ENCODE peak calls at places on chromosomes 6 and 20, in seven cellular contexts. Y is mesothelial cell of epicardium, X is neural crest cell, A is GM13977, P is cardiac fibroblast, S is heart left ventricle, L is endothelial cell. Q is an unnamed sample.

GRCh38 chr6:35474978-35475570 is 6.9 kb downstream of the RPL10A start:
- DNase-seq in Y (no peak), X (no peak), A (peak), P (no peak), S (peak), L (no peak), Q (no peak)

GRCh38 chr6:107830060-107830459 is 5.9 kb upstream of the SCML4 start:
- DNase-seq in Y (no peak), X (no peak), A (no peak), P (no peak), S (no peak), L (no peak), Q (no peak)

GRCh38 chr6:126123226-126123625 is 136.9 kb downstream of the TRMT11 start:
- DNase-seq in Y (no peak), X (no peak), A (no peak), P (peak), S (no peak), L (no peak), Q (no peak)

GRCh38 chr6:117605169-117605826 is 3.0 kb upstream of the GOPC start:
- DNase-seq in Y (no peak), X (peak), A (peak), P (peak), S (peak), L (peak), Q (peak)

GRCh38 chr6:152401978-152402377 is 235.2 kb downstream of the SYNE1 start:
- DNase-seq in Y (no peak), X (no peak), A (no peak), P (peak), S (no peak), L (no peak), Q (no peak)

GRCh38 chr20:251352-251751 is 6.2 kb upstream of the DEFB132 start:
- DNase-seq in Y (no peak), X (no peak), A (no peak), P (no peak), S (no peak), L (no peak), Q (no peak)

GRCh38 chr6:96626749-96627353 is 63.9 kb downstream of the FHL5 start:
- DNase-seq in Y (no peak), X (no peak), A (peak), P (peak), S (no peak), L (no peak), Q (no peak)

GRCh38 chr20:46816916-46817638 is 77.6 kb upstream of the EYA2 start:
- DNase-seq in Y (no peak), X (no peak), A (no peak), P (no peak), S (no peak), L (no peak), Q (no peak)

GRCh38 chr6:130676077-130676772 is 151.0 kb upstream of the SMLR1 start:
- DNase-seq in Y (no peak), X (no peak), A (no peak), P (no peak), S (peak), L (no peak), Q (no peak)

GRCh38 chr6:95203153-95203754 is 374.1 kb upstream of the MANEA start:
- DNase-seq in Y (peak), X (peak), A (peak), P (peak), S (no peak), L (peak), Q (no peak)

GRCh38 chr20:58111340-58112016 is 117.0 kb downstream of the ANKRD60 start:
- DNase-seq in Y (no peak), X (no peak), A (no peak), P (no peak), S (no peak), L (no peak), Q (no peak)

GRCh38 chr6:159110013-159110412 is 59.2 kb upstream of the FNDC1 start:
- DNase-seq in Y (no peak), X (peak), A (no peak), P (peak), S (no peak), L (peak), Q (no peak)

GRCh38 chr20:36377348-36378326 is 71.5 kb downstream of the DLGAP4 start:
- DNase-seq in Y (no peak), X (no peak), A (no peak), P (no peak), S (no peak), L (no peak), Q (no peak)

GRCh38 chr6:114170958-114171387 is 171.8 kb downstream of the HS3ST5 start:
- DNase-seq in Y (no peak), X (no peak), A (no peak), P (no peak), S (no peak), L (no peak), Q (no peak)

GRCh38 chr20:46367967-46368901 is 38.2 kb downstream of the ELMO2 start:
- DNase-seq in Y (no peak), X (no peak), A (no peak), P (no peak), S (no peak), L (no peak), Q (no peak)

GRCh38 chr6:71420693-71421328 is 132.2 kb downstream of the OGFRL1 start:
- DNase-seq in Y (peak), X (peak), A (peak), P (peak), S (peak), L (peak), Q (peak)

GRCh38 chr6:105769197-105769596 is 316.9 kb upstream of the PRDM1 start:
- DNase-seq in Y (no peak), X (no peak), A (no peak), P (no peak), S (no peak), L (no peak), Q (no peak)

GRCh38 chr6:166957087-166957804 is 896 bp upstream of the RNASET2 start:
- DNase-seq in Y (no peak), X (peak), A (peak), P (no peak), S (peak), L (no peak), Q (peak)

GRCh38 chr6:134822920-134823430 is 126.9 kb downstream of the ALDH8A1 start:
- DNase-seq in Y (no peak), X (peak), A (peak), P (peak), S (peak), L (peak), Q (peak)

GRCh38 chr20:57996465-57996864 is 232.0 kb downstream of the ANKRD60 start:
- DNase-seq in Y (no peak), X (no peak), A (no peak), P (no peak), S (no peak), L (no peak), Q (no peak)

GRCh38 chr20:31713312-31714049 is 9.2 kb downstream of the BCL2L1 start:
- DNase-seq in Y (no peak), X (no peak), A (no peak), P (peak), S (peak), L (peak), Q (no peak)

GRCh38 chr20:56689318-56689717 is 60.2 kb downstream of the TFAP2C start:
- DNase-seq in Y (no peak), X (no peak), A (no peak), P (peak), S (no peak), L (no peak), Q (no peak)

GRCh38 chr6:166488081-166488685 is 98.3 kb downstream of the RAMACL start:
- DNase-seq in Y (no peak), X (no peak), A (peak), P (peak), S (peak), L (no peak), Q (no peak)

GRCh38 chr6:79215233-79215824 is 19.2 kb downstream of the HMGN3 start:
- DNase-seq in Y (no peak), X (peak), A (no peak), P (peak), S (no peak), L (no peak), Q (no peak)

GRCh38 chr20:51156041-51156795 is 133.3 kb upstream of the KCNG1 start:
- DNase-seq in Y (no peak), X (no peak), A (no peak), P (peak), S (no peak), L (no peak), Q (no peak)

DNA sequence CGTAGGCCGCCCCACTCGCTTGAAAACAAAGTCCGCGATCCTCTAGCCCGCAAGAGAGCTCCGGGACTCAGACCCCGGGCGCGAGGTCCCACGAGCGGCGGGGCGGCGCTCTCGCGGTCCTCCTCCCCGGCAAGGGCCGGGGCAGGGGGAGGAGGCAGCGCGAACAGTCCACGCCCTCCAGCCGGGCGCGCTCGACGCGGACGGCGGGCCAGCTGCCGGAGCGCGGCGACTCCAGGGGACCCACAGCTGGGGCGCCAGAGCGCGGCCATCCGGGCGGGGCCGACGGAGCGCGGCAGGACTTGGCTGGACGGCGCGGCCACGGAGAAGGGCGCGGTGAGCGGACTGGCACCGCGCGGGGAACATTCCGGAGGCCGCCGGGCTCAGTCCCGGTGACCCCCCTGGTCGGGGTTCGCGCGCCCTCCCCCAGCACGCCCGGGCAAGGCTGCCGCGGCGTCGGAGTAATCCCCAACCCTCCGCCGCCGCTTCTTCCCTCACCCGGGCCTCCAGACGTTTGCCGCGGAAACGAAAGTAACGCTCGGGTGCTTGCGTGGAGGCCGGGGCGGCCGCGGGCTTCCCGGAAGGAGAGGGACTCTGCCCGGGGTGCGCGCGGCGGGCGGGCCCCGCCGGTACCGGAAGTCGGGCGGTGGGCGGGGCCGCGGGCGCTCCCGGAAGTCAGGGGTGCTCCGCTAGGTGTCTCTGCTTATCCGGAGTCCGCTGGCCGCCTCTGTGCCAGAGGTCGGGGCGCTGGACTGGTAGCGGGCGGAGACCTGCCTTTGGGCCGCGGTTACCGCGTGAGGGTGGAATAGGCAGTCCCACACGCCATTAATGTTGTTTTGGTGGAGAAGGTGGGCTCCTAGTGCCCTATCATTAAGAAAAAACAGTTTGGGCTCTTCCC is at the start of gene RIPK1:
- DNase-seq in Y (peak), X (peak), A (peak), P (peak), S (peak), L (peak), Q (peak)
- TF ChIP-seq CTCF in Y (no peak), X (peak), A (peak), P (peak), S (peak), L (no peak), Q (peak)

GRCh38 chr6:12898603-12899002 is 182.0 kb downstream of the PHACTR1 start:
- DNase-seq in Y (no peak), X (no peak), A (no peak), P (no peak), S (no peak), L (no peak), Q (no peak)

GRCh38 chr6:12899080-12899815 is 182.7 kb downstream of the PHACTR1 start:
- DNase-seq in Y (no peak), X (no peak), A (no peak), P (no peak), S (no peak), L (no peak), Q (no peak)

GRCh38 chr6:12892201-12892600 is 175.6 kb downstream of the PHACTR1 start:
- DNase-seq in Y (no peak), X (no peak), A (no peak), P (no peak), S (no peak), L (no peak), Q (no peak)

GRCh38 chr6:12896208-12896733 is 179.7 kb downstream of the PHACTR1 start:
- DNase-seq in Y (no peak), X (no peak), A (no peak), P (no peak), S (no peak), L (no peak), Q (no peak)

GRCh38 chr6:12895721-12896120 is 179.2 kb downstream of the PHACTR1 start:
- DNase-seq in Y (no peak), X (no peak), A (no peak), P (no peak), S (no peak), L (no peak), Q (no peak)
- TF ChIP-seq CTCF in Y (no peak), X (no peak), A (no peak), P (no peak), S (no peak), L (no peak), Q (no peak)

GRCh38 chr20:50152394-50153152 is 950 bp downstream of the PEDS1 start:
- DNase-seq in Y (no peak), X (no peak), A (no peak), P (no peak), S (no peak), L (no peak), Q (no peak)
- TF ChIP-seq CTCF in Y (no peak), X (no peak), A (no peak), P (no peak), S (no peak), L (no peak), Q (no peak)

GRCh38 chr6:2989332-2990178 is 10.1 kb upstream of the NQO2 start:
- DNase-seq in Y (peak), X (peak), A (peak), P (peak), S (peak), L (peak), Q (peak)
- TF ChIP-seq CTCF in Y (no peak), X (peak), A (no peak), P (no peak), S (no peak), L (no peak), Q (peak)

GRCh38 chr20:48120120-48120519 is 334.8 kb upstream of the SULF2 start:
- DNase-seq in Y (no peak), X (no peak), A (no peak), P (no peak), S (no peak), L (no peak), Q (no peak)

DNA sequence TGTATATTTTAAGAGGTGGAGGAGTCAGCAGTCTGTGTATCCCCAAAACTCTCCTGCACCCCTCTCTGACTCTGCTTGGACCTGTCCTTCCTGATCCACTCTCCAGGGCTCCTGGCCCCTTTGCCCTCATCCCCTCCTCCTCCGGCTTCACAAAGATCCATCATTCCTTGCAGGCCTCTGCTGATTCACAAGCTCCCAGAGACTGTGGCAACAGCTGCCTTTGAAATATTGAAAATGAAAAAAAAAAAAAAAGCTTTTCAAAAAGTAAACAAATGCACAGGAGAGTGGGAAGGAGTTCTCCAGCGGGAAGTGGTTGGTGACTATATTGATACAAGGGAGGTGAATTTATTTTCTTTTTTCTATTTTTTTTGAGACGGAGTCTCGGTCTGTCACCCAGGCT is 330.2 kb upstream of the SULF2 start:
- DNase-seq in Y (no peak), X (no peak), A (no peak), P (no peak), S (no peak), L (no peak), Q (no peak)
- TF ChIP-seq CTCF in Y (no peak), X (no peak), A (no peak), P (no peak), S (no peak), L (no peak), Q (no peak)

GRCh38 chr6:75502884-75503283 is 9.3 kb upstream of the FILIP1 start:
- DNase-seq in Y (no peak), X (no peak), A (no peak), P (no peak), S (no peak), L (no peak), Q (no peak)

GRCh38 chr6:75503291-75503690 is 9.7 kb upstream of the FILIP1 start:
- DNase-seq in Y (no peak), X (no peak), A (no peak), P (no peak), S (no peak), L (no peak), Q (no peak)

GRCh38 chr6:75501756-75502155 is 8.2 kb upstream of the FILIP1 start:
- DNase-seq in Y (no peak), X (no peak), A (no peak), P (no peak), S (no peak), L (no peak), Q (no peak)

GRCh38 chr6:75505426-75505825 is 11.8 kb upstream of the FILIP1 start:
- DNase-seq in Y (no peak), X (no peak), A (no peak), P (no peak), S (no peak), L (no peak), Q (no peak)

DNA sequence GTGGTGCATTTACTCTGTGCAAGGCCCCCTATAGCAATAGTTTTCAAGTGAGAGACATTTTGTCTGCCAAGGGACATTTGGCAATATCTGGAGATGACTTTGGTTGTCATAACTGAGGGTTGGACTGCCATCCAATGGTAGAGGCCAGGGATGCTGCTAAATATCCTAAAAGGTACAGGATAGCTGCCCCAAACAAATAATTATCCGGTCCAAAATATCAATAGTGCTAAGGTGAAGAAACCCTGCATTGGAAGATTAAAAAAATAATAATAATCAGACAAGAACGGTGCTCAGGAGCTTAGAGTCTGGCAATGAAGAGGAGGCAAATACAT is 11.3 kb upstream of the FILIP1 start:
- DNase-seq in Y (no peak), X (no peak), A (no peak), P (peak), S (no peak), L (no peak), Q (no peak)
- TF ChIP-seq CTCF in Y (no peak), X (no peak), A (peak), P (peak), S (peak), L (no peak), Q (no peak)